ENCODE peak calls at places on chromosomes 11 and 22, in ten cellular contexts. One of them, this sample, is unnamed.

GRCh38 chr11:2445948-2446551 is 1.2 kb downstream of the KCNQ1 start:
- DNase-seq in uterus: no peak
- DNase-seq in tibial nerve: no peak
- DNase-seq in lower leg skin: no peak
- DNase-seq in Peyer's patch: no peak
- DNase-seq in K562: no peak
- DNase-seq in sigmoid colon: no peak
- DNase-seq in HCT116: no peak
- DNase-seq in spleen: peak
- DNase-seq in testis: no peak
- DNase-seq in this sample: no peak

GRCh38 chr22:25742918-25743708 is 1.1 kb downstream of the MYO18B start:
- DNase-seq in tibial nerve: no peak
- DNase-seq in K562: peak
- DNase-seq in Peyer's patch: no peak
- DNase-seq in uterus: no peak
- DNase-seq in testis: no peak
- DNase-seq in lower leg skin: no peak
- DNase-seq in sigmoid colon: no peak
- DNase-seq in spleen: no peak
- DNase-seq in HCT116: no peak
- DNase-seq in this sample: no peak

GRCh38 chr11:69339041-69339733 is 45.2 kb downstream of the MYEOV start:
- DNase-seq in Peyer's patch: no peak
- DNase-seq in tibial nerve: no peak
- DNase-seq in uterus: no peak
- DNase-seq in testis: no peak
- DNase-seq in K562: no peak
- DNase-seq in spleen: no peak
- DNase-seq in sigmoid colon: no peak
- DNase-seq in lower leg skin: peak
- DNase-seq in HCT116: no peak
- DNase-seq in this sample: no peak

GRCh38 chr11:83257638-83258229 is 28.4 kb downstream of the CCDC90B start:
- DNase-seq in uterus: peak
- DNase-seq in testis: no peak
- DNase-seq in sigmoid colon: no peak
- DNase-seq in spleen: no peak
- DNase-seq in tibial nerve: no peak
- DNase-seq in lower leg skin: no peak
- DNase-seq in Peyer's patch: peak
- DNase-seq in HCT116: no peak
- DNase-seq in K562: no peak
- DNase-seq in this sample: no peak

GRCh38 chr11:76701701-76702100 is 31.2 kb upstream of the LRRC32 start:
- DNase-seq in lower leg skin: no peak
- DNase-seq in HCT116: no peak
- DNase-seq in testis: no peak
- DNase-seq in uterus: peak
- DNase-seq in Peyer's patch: no peak
- DNase-seq in K562: no peak
- DNase-seq in spleen: peak
- DNase-seq in sigmoid colon: no peak
- DNase-seq in tibial nerve: no peak
- DNase-seq in this sample: no peak

GRCh38 chr11:123166095-123166559 is 28.9 kb downstream of the CLMP start:
- DNase-seq in sigmoid colon: peak
- DNase-seq in testis: peak
- DNase-seq in K562: no peak
- DNase-seq in spleen: no peak
- DNase-seq in uterus: peak
- DNase-seq in HCT116: no peak
- DNase-seq in tibial nerve: peak
- DNase-seq in Peyer's patch: peak
- DNase-seq in lower leg skin: no peak
- DNase-seq in this sample: no peak

GRCh38 chr11:25587496-25587895 is 744.4 kb upstream of the ANO3 start:
- DNase-seq in sigmoid colon: no peak
- DNase-seq in K562: no peak
- DNase-seq in lower leg skin: no peak
- DNase-seq in tibial nerve: no peak
- DNase-seq in HCT116: no peak
- DNase-seq in uterus: no peak
- DNase-seq in testis: no peak
- DNase-seq in spleen: no peak
- DNase-seq in Peyer's patch: no peak
- DNase-seq in this sample: no peak

GRCh38 chr11:36596880-36597279 is 1.2 kb downstream of the RAG2 start:
- DNase-seq in Peyer's patch: no peak
- DNase-seq in K562: no peak
- DNase-seq in testis: no peak
- DNase-seq in uterus: no peak
- DNase-seq in lower leg skin: no peak
- DNase-seq in tibial nerve: no peak
- DNase-seq in sigmoid colon: no peak
- DNase-seq in spleen: no peak
- DNase-seq in HCT116: no peak
- DNase-seq in this sample: no peak

GRCh38 chr22:33807465-33807864 is 112.8 kb downstream of the LARGE1 start:
- DNase-seq in K562: no peak
- DNase-seq in Peyer's patch: no peak
- DNase-seq in HCT116: no peak
- DNase-seq in lower leg skin: no peak
- DNase-seq in sigmoid colon: no peak
- DNase-seq in spleen: no peak
- DNase-seq in uterus: no peak
- DNase-seq in testis: no peak
- DNase-seq in tibial nerve: no peak
- DNase-seq in this sample: no peak

GRCh38 chr11:134014502-134014901 is 54.4 kb upstream of the JAM3 start:
- DNase-seq in tibial nerve: no peak
- DNase-seq in sigmoid colon: no peak
- DNase-seq in testis: peak
- DNase-seq in HCT116: no peak
- DNase-seq in uterus: no peak
- DNase-seq in lower leg skin: no peak
- DNase-seq in K562: peak
- DNase-seq in Peyer's patch: no peak
- DNase-seq in spleen: no peak
- DNase-seq in this sample: no peak

GRCh38 chr11:134519788-134520187 is 107.7 kb upstream of the B3GAT1 start:
- DNase-seq in tibial nerve: no peak
- DNase-seq in HCT116: no peak
- DNase-seq in spleen: peak
- DNase-seq in Peyer's patch: no peak
- DNase-seq in sigmoid colon: peak
- DNase-seq in uterus: no peak
- DNase-seq in testis: no peak
- DNase-seq in lower leg skin: no peak
- DNase-seq in K562: no peak
- DNase-seq in this sample: no peak

GRCh38 chr11:78940500-78941225 is 366.0 kb upstream of the NARS2 start:
- DNase-seq in tibial nerve: no peak
- DNase-seq in lower leg skin: peak
- DNase-seq in HCT116: no peak
- DNase-seq in testis: no peak
- DNase-seq in spleen: no peak
- DNase-seq in uterus: no peak
- DNase-seq in K562: no peak
- DNase-seq in Peyer's patch: no peak
- DNase-seq in sigmoid colon: no peak
- DNase-seq in this sample: no peak

GRCh38 chr11:73538381-73538872 is 59.5 kb downstream of the FAM168A start:
- DNase-seq in lower leg skin: no peak
- DNase-seq in tibial nerve: no peak
- DNase-seq in testis: no peak
- DNase-seq in K562: no peak
- DNase-seq in HCT116: no peak
- DNase-seq in spleen: no peak
- DNase-seq in sigmoid colon: no peak
- DNase-seq in uterus: no peak
- DNase-seq in Peyer's patch: no peak
- DNase-seq in this sample: peak

GRCh38 chr11:117497206-117497951 is 169.7 kb downstream of the CEP164 start:
- DNase-seq in testis: no peak
- DNase-seq in uterus: no peak
- DNase-seq in tibial nerve: no peak
- DNase-seq in HCT116: no peak
- DNase-seq in Peyer's patch: no peak
- DNase-seq in sigmoid colon: no peak
- DNase-seq in lower leg skin: no peak
- DNase-seq in K562: no peak
- DNase-seq in spleen: no peak
- DNase-seq in this sample: no peak

GRCh38 chr22:47624277-47625012 is 862.0 kb downstream of the TBC1D22A start:
- DNase-seq in lower leg skin: peak
- DNase-seq in tibial nerve: no peak
- DNase-seq in Peyer's patch: no peak
- DNase-seq in spleen: no peak
- DNase-seq in K562: no peak
- DNase-seq in HCT116: no peak
- DNase-seq in sigmoid colon: peak
- DNase-seq in uterus: no peak
- DNase-seq in testis: no peak
- DNase-seq in this sample: no peak

DNA sequence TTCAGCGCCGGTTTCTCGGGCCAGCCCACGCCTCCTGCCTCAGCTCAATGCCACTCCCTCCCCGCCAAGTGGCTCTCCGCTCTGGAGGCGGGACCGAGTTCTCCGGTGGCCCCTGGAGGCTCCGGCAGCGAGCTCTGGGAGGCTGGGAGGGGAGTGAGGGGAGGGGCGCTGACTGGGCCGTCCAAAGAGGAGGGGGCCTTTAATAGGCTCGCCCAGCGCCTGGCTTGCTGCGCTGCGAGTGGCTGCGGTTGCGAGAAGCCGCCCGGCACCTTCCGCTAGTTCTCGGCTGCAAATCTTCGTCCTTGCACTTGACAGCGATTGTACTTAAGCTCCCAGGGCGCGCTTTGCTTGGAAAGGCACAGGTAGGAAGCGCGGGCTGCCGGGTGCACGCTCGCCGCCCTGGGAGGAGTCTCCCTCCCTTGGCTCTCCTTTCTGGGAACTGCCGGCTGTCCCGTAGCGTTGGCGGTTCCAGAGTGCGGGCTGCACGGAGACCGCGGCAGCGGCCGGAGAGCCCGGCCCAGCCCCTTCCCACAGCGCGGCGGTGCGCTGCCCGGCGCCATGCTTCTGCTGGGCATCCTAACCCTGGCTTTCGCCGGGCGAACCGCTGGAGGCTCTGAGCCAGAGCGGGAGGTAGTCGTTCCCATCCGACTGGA is at the start of gene ADAMTS15:
- DNase-seq in HCT116: peak
- DNase-seq in sigmoid colon: peak
- DNase-seq in testis: peak
- DNase-seq in spleen: no peak
- DNase-seq in Peyer's patch: peak
- DNase-seq in lower leg skin: peak
- DNase-seq in K562: no peak
- DNase-seq in tibial nerve: peak
- DNase-seq in uterus: peak
- DNase-seq in this sample: no peak
- TF ChIP-seq POLR2A in HCT116: no peak
- TF ChIP-seq POLR2A in sigmoid colon: no peak
- TF ChIP-seq POLR2A in testis: no peak
- TF ChIP-seq POLR2A in spleen: no peak
- TF ChIP-seq POLR2A in Peyer's patch: no peak
- TF ChIP-seq POLR2A in lower leg skin: no peak
- TF ChIP-seq POLR2A in K562: no peak
- TF ChIP-seq POLR2A in tibial nerve: peak
- TF ChIP-seq POLR2A in uterus: peak
- TF ChIP-seq POLR2A in this sample: no peak

DNA sequence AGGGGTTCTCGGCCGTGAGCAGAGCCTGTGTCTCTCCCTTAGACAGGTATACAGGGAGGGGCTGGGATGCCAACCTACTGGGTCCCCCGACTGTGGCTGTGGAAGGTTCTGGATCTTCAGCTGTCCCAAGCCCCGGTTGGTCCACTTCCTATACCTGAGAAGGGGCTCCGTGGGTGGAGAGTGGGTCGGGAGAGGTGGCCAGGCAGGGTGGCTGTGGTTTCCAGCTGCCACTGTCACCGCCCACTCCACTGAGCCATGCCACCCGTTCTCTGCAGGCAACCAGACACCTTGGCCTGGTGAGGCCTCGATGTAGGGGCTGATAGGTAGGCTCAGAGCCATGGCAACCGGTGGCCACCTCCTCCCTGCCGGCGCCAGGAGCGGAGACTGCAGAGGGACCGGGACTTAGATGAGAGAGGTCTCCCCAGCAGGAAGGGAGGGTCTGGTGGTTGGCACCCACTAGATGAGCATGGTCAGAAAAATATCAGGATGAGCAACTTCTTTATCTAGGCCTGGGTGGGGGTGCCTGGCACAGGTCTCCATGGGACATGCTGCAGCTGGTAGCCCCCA is 53.8 kb downstream of the TRIOBP start:
- DNase-seq in spleen: no peak
- DNase-seq in uterus: no peak
- DNase-seq in tibial nerve: no peak
- DNase-seq in HCT116: no peak
- DNase-seq in lower leg skin: no peak
- DNase-seq in Peyer's patch: no peak
- DNase-seq in K562: no peak
- DNase-seq in sigmoid colon: no peak
- DNase-seq in testis: no peak
- DNase-seq in this sample: no peak
- TF ChIP-seq POLR2A in spleen: no peak
- TF ChIP-seq POLR2A in uterus: no peak
- TF ChIP-seq POLR2A in tibial nerve: no peak
- TF ChIP-seq POLR2A in HCT116: peak
- TF ChIP-seq POLR2A in lower leg skin: no peak
- TF ChIP-seq POLR2A in Peyer's patch: no peak
- TF ChIP-seq POLR2A in K562: no peak
- TF ChIP-seq POLR2A in sigmoid colon: no peak
- TF ChIP-seq POLR2A in testis: no peak
- TF ChIP-seq POLR2A in this sample: no peak

DNA sequence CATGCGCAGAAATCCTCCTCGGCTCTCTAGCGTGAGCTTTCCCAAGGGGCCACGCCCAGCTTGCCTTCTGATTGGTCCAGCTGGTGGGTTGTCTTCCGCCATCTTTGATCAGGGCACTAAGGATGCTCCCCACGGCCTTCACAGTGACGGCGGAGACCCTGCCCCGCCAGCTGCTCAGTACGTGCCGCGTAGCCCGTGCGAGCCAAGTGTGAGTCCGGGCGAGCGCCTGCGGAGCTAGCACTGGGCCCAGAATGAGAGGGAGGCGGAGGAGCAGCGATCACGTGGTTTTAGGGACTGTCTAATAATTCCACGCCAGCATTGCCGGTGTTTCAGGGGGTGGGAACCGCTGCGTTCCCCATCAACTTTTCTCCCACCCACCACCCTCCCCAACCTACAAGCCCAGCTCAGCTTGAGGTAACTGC is 1.6 kb upstream of the MTFP1 start:
- DNase-seq in testis: peak
- DNase-seq in Peyer's patch: peak
- DNase-seq in spleen: peak
- DNase-seq in uterus: peak
- DNase-seq in lower leg skin: peak
- DNase-seq in K562: peak
- DNase-seq in HCT116: peak
- DNase-seq in sigmoid colon: peak
- DNase-seq in tibial nerve: peak
- DNase-seq in this sample: peak
- TF ChIP-seq POLR2A in testis: no peak
- TF ChIP-seq POLR2A in Peyer's patch: peak
- TF ChIP-seq POLR2A in spleen: peak
- TF ChIP-seq POLR2A in uterus: peak
- TF ChIP-seq POLR2A in lower leg skin: no peak
- TF ChIP-seq POLR2A in K562: peak
- TF ChIP-seq POLR2A in HCT116: no peak
- TF ChIP-seq POLR2A in sigmoid colon: no peak
- TF ChIP-seq POLR2A in tibial nerve: no peak
- TF ChIP-seq POLR2A in this sample: peak

GRCh38 chr11:61844909-61845565 is 16.9 kb downstream of the FADS2 start:
- DNase-seq in tibial nerve: no peak
- DNase-seq in testis: no peak
- DNase-seq in uterus: no peak
- DNase-seq in sigmoid colon: no peak
- DNase-seq in Peyer's patch: no peak
- DNase-seq in spleen: no peak
- DNase-seq in lower leg skin: no peak
- DNase-seq in K562: no peak
- DNase-seq in HCT116: no peak
- DNase-seq in this sample: no peak
- TF ChIP-seq POLR2A in tibial nerve: no peak
- TF ChIP-seq POLR2A in testis: no peak
- TF ChIP-seq POLR2A in uterus: no peak
- TF ChIP-seq POLR2A in sigmoid colon: no peak
- TF ChIP-seq POLR2A in Peyer's patch: no peak
- TF ChIP-seq POLR2A in spleen: no peak
- TF ChIP-seq POLR2A in lower leg skin: no peak
- TF ChIP-seq POLR2A in K562: no peak
- TF ChIP-seq POLR2A in HCT116: no peak
- TF ChIP-seq POLR2A in this sample: no peak